ENCODE peak calls at places on chromosomes 5 and 9, in six cellular contexts. B is GM23338, R is OCI-LY7, N is heart left ventricle, M is epithelial cell of esophagus, H is dorsolateral prefrontal cortex. D is an unnamed sample.

GRCh38 chr9:24509850-24510249 is 35.8 kb downstream of the IZUMO3 start:
- DNase-seq in N (no peak), H (no peak), M (no peak), R (no peak), B (peak), D (no peak)

GRCh38 chr9:107948086-107948485 is 458.5 kb upstream of the KLF4 start:
- DNase-seq in B (no peak), N (no peak), H (no peak), M (no peak), R (no peak), D (no peak)

GRCh38 chr9:112007575-112008240 is 111.1 kb downstream of the UGCG start:
- DNase-seq in R (no peak), N (no peak), M (no peak), B (no peak), H (no peak), D (no peak)

GRCh38 chr5:113337515-113338140 is 97.2 kb downstream of the TSSK1B start:
- DNase-seq in B (no peak), M (no peak), N (no peak), H (no peak), R (no peak), D (no peak)

GRCh38 chr5:12467799-12468198 is 563.6 kb upstream of the CTNND2 start:
- DNase-seq in B (no peak), R (no peak), M (no peak), N (no peak), H (no peak), D (no peak)

GRCh38 chr9:89154218-89154617 is 24.4 kb downstream of the SHC3 start:
- DNase-seq in R (no peak), M (no peak), B (no peak), H (no peak), N (no peak), D (no peak)

GRCh38 chr5:77337716-77338115 is 127.2 kb downstream of the PDE8B start:
- DNase-seq in N (no peak), B (peak), R (no peak), M (no peak), H (no peak), D (no peak)

GRCh38 chr5:144742376-144742775 is 571.7 kb downstream of the KCTD16 start:
- DNase-seq in N (no peak), R (no peak), B (peak), M (no peak), H (no peak), D (no peak)

GRCh38 chr9:109940536-109940935 is 160.5 kb downstream of the PALM2AKAP2 start:
- DNase-seq in R (no peak), N (no peak), B (no peak), H (no peak), M (no peak), D (no peak)

GRCh38 chr9:37986771-37987258 is 82.2 kb downstream of the SHB start:
- DNase-seq in B (no peak), N (no peak), R (no peak), M (no peak), H (no peak), D (no peak)

GRCh38 chr5:133779828-133780475 is 167.6 kb upstream of the FSTL4 start:
- DNase-seq in B (peak), N (no peak), R (no peak), M (no peak), H (no peak), D (no peak)

GRCh38 chr9:114434878-114435311 is 47.1 kb upstream of the AKNA start:
- DNase-seq in N (no peak), M (peak), B (peak), R (peak), H (peak), D (peak)

GRCh38 chr5:65142511-65143011 is 339.2 kb downstream of the ADAMTS6 start:
- DNase-seq in N (no peak), R (no peak), B (peak), M (peak), H (no peak), D (no peak)

GRCh38 chr5:8773091-8773615 is 772.7 kb downstream of the SEMA5A start:
- DNase-seq in R (no peak), H (no peak), N (no peak), M (peak), B (no peak), D (no peak)

GRCh38 chr5:126443374-126443851 is 20.2 kb downstream of the GRAMD2B start:
- DNase-seq in M (no peak), B (peak), R (no peak), H (no peak), N (no peak), D (no peak)

GRCh38 chr5:65050826-65051498 is 282.2 kb downstream of the CWC27 start:
- DNase-seq in R (no peak), B (no peak), N (no peak), H (no peak), M (no peak), D (no peak)

GRCh38 chr5:32254987-32255900 is 57.5 kb downstream of the MTMR12 start:
- DNase-seq in M (no peak), B (no peak), N (no peak), H (no peak), R (no peak), D (no peak)

GRCh38 chr5:173547579-173547978 is 68.9 kb downstream of the BOD1 start:
- DNase-seq in R (no peak), B (no peak), N (no peak), H (no peak), M (peak), D (no peak)

GRCh38 chr5:77867914-77868313 is 91.8 kb upstream of the TBCA start:
- DNase-seq in M (no peak), R (no peak), H (no peak), B (peak), N (no peak), D (no peak)

GRCh38 chr9:70924380-70924779 is 197.0 kb downstream of the TRPM3 start:
- DNase-seq in M (peak), R (no peak), B (no peak), H (no peak), N (no peak), D (peak)

GRCh38 chr5:36826694-36827093 is 49.9 kb upstream of the NIPBL start:
- DNase-seq in N (no peak), B (no peak), M (no peak), H (no peak), R (no peak), D (no peak)
- H3K4me3 ChIP-seq in N (no peak), B (no peak), M (no peak), H (no peak), R (no peak), D (no peak)

GRCh38 chr5:135216813-135217154 is 182.2 kb downstream of the MACROH2A1 start:
- DNase-seq in R (no peak), M (no peak), N (no peak), B (no peak), H (no peak), D (no peak)

GRCh38 chr5:135219239-135219638 is 179.8 kb downstream of the MACROH2A1 start:
- DNase-seq in R (no peak), N (no peak), H (no peak), M (no peak), B (no peak), D (no peak)

GRCh38 chr5:135218486-135218755 is 180.6 kb downstream of the MACROH2A1 start:
- DNase-seq in N (no peak), M (no peak), H (no peak), B (no peak), R (no peak), D (no peak)

GRCh38 chr5:135216072-135216812 is 182.2 kb upstream of the PITX1 start:
- DNase-seq in N (no peak), M (no peak), R (no peak), B (no peak), H (no peak), D (no peak)

GRCh38 chr5:135217669-135218485 is 181.2 kb downstream of the MACROH2A1 start:
- DNase-seq in M (no peak), H (no peak), R (no peak), N (no peak), B (peak), D (no peak)
- TF ChIP-seq CTCF in M (no peak), H (no peak), R (peak), N (no peak), B (peak), D (no peak)

GRCh38 chr9:133457233-133457632 is 2.5 kb upstream of the CACFD1 start:
- DNase-seq in N (no peak), H (no peak), M (no peak), R (peak), B (peak), D (no peak)

GRCh38 chr9:133459476-133460404 is at the start of gene CACFD1:
- DNase-seq in H (peak), M (peak), N (peak), B (peak), R (peak), D (peak)

GRCh38 chr9:133457748-133458147 is 2.0 kb upstream of the CACFD1 start:
- DNase-seq in N (no peak), M (no peak), H (no peak), R (no peak), B (no peak), D (no peak)

GRCh38 chr9:133460405-133461175 is 812 bp downstream of the CACFD1 start:
- DNase-seq in B (peak), N (peak), H (peak), M (peak), R (peak), D (peak)

GRCh38 chr9:133458643-133459312 is 1.0 kb upstream of the CACFD1 start:
- DNase-seq in M (no peak), R (no peak), H (peak), N (no peak), B (no peak), D (no peak)
- H3K4me3 ChIP-seq in M (no peak), R (peak), H (peak), N (peak), B (peak), D (peak)

GRCh38 chr9:137720571-137721110 is 101.8 kb downstream of the EHMT1 start:
- DNase-seq in R (no peak), M (peak), N (no peak), H (no peak), B (no peak), D (no peak)

GRCh38 chr9:137721479-137721878 is 102.7 kb downstream of the EHMT1 start:
- DNase-seq in N (no peak), M (no peak), R (no peak), H (no peak), B (no peak), D (no peak)

GRCh38 chr9:137723396-137724113 is 104.8 kb downstream of the EHMT1 start:
- DNase-seq in H (no peak), N (no peak), R (no peak), M (no peak), B (no peak), D (no peak)

GRCh38 chr9:137722481-137722880 is 103.7 kb downstream of the EHMT1 start:
- DNase-seq in M (no peak), N (no peak), B (no peak), H (no peak), R (no peak), D (no peak)

GRCh38 chr9:137721899-137722298 is 103.1 kb downstream of the EHMT1 start:
- DNase-seq in N (no peak), M (no peak), B (no peak), H (no peak), R (no peak), D (no peak)
- TF ChIP-seq CTCF in N (no peak), M (no peak), B (peak), H (no peak), R (peak), D (peak)

GRCh38 chr5:150263339-150263738 is 26.2 kb downstream of the CAMK2A start:
- DNase-seq in R (no peak), N (no peak), M (no peak), H (no peak), B (no peak), D (no peak)

GRCh38 chr5:150262502-150262901 is 27.1 kb downstream of the CAMK2A start:
- DNase-seq in B (no peak), H (no peak), N (no peak), M (no peak), R (no peak), D (no peak)

GRCh38 chr5:150264667-150265603 is 24.6 kb downstream of the CAMK2A start:
- DNase-seq in R (no peak), H (no peak), M (no peak), N (no peak), B (no peak), D (no peak)

GRCh38 chr5:150265984-150266383 is 23.6 kb downstream of the CAMK2A start:
- DNase-seq in B (no peak), N (no peak), M (no peak), R (no peak), H (no peak), D (no peak)

DNA sequence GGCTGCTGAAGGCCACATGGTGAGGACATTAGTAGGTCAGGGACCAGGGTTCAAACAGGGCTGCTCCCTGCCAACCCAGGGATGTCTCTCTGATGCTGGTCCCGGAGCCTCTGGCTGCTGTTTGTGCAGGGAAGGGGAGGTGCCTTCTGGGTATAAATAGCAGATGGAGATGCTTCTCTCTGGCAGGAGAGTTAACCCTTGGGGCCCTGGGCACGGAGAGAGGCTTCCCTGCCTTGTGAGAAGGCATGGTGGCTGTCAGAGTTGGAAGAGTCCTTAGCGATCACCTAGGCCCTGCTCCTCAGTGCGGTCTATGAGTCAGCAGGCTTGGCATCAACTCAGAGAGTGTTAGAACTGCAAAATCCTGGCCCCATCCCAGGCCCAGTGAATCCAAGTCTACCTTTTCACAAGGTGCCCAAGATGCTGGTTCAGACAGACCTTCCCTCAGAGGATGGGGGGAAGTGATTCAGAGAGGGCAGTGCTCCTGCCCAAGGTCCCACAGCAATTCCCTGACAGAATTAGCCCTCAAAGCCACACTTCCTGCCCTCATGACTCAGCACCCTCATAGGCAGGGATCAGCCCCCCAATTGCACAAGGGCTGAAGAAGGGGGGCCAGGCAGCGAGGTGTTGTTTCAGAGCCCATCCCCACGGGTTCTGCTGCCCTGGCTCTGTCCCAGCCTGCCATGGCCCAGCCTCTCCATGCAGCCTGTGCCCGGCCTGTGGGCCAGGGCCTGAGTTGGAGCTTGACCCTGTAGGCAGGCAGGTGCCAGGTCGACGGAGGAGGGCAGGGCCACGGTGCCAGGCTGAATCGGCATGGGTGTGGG is 25.6 kb downstream of the CAMK2A start:
- DNase-seq in R (no peak), H (peak), M (peak), B (no peak), N (peak), D (peak)
- H3K4me3 ChIP-seq in R (no peak), H (peak), M (no peak), B (no peak), N (no peak), D (no peak)

GRCh38 chr5:109291090-109291489 is 118.7 kb downstream of the PJA2 start:
- DNase-seq in B (peak), N (no peak), H (no peak), M (no peak), R (no peak), D (no peak)
- TF ChIP-seq CTCF in B (peak), N (no peak), H (no peak), M (no peak), R (no peak), D (no peak)

DNA sequence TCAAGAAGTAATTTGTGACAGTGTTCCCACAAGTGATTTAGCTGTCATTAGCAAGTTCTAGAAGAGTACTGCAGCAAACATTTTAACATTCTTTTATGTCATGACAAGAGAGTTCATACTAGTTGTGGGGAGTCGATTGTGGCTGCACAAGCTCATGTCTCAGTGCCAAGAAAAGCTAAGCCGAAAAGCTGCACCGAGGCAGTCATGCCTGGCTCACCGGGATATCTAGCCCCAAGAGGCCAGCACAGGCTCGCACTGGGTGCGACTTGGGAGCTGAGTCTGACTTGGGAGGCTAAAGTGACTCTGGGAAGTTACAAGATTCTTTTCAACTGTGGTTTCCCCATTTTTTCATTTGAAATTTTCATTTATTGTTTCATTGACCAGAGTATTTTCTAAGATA is 18.6 kb downstream of the CAST start:
- DNase-seq in B (no peak), H (no peak), M (no peak), R (no peak), N (no peak), D (no peak)
- H3K4me3 ChIP-seq in B (no peak), H (no peak), M (no peak), R (no peak), N (no peak), D (no peak)

DNA sequence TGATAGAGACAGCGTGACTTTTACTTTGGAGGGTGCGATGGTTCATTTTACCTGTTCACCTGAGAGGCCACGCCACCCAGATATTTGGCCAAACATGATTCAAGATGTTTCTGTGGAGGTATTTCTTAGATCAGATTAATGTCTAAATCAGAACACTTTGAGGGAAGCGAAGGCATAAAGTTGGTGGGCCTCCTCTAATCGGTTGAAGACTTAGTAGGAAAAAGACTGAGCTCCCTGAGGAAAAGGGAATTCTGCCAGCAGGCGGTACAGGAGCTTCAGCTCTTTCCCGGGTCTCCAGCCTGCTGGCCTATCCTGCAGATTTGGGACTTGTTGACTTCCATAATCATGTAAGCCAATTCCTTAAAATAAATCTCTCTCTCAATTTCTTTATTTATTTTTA is 7.0 kb upstream of the LAMC3 start:
- DNase-seq in B (no peak), H (no peak), M (no peak), R (no peak), N (no peak), D (no peak)
- TF ChIP-seq CTCF in B (no peak), H (no peak), M (no peak), R (no peak), N (no peak), D (no peak)

DNA sequence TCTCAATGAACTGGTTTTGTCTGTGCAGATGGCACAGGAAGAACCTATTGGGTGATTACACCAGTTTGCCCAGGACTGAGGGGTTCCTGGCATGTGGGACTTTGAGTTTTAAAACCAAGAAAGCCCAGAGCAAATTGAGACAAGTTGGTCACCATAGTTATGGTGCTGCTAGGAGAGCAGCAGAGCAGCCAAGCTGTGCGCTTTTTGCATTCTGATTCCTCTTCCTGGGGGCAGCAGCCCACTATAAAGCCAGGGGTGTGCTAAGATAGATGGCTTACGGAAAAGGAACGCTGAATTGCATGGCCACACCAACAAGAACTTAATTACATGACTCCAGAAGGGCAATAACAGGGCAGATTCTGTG is 49.7 kb downstream of the TIMD4 start:
- DNase-seq in M (no peak), R (no peak), N (no peak), H (no peak), B (peak), D (no peak)
- H3K4me3 ChIP-seq in M (no peak), R (peak), N (no peak), H (no peak), B (no peak), D (no peak)

GRCh38 chr9:121634800-121635261 is 16.6 kb upstream of the DAB2IP start:
- DNase-seq in M (no peak), N (no peak), H (peak), B (peak), R (peak), D (no peak)

GRCh38 chr9:121636411-121636865 is 15.0 kb upstream of the DAB2IP start:
- DNase-seq in B (no peak), H (no peak), N (peak), M (peak), R (no peak), D (no peak)

GRCh38 chr9:121633736-121634135 is 17.7 kb upstream of the DAB2IP start:
- DNase-seq in M (no peak), N (peak), H (no peak), B (no peak), R (no peak), D (no peak)

GRCh38 chr9:121634329-121634784 is 17.1 kb upstream of the DAB2IP start:
- DNase-seq in N (no peak), H (no peak), B (no peak), M (no peak), R (peak), D (no peak)

GRCh38 chr9:121635300-121635699 is 16.1 kb upstream of the DAB2IP start:
- DNase-seq in R (no peak), M (no peak), N (peak), B (no peak), H (no peak), D (no peak)
- TF ChIP-seq CTCF in R (no peak), M (no peak), N (no peak), B (no peak), H (no peak), D (no peak)